ENCODE peak calls at places on chromosomes 13 and 19, in nine cellular contexts. I is PC-3, S is astrocyte of the spinal cord, K is bronchial epithelial cell, M is neural progenitor cell, Y is A549, U is transverse colon, A is A673, B is H7. J is an unnamed sample.

GRCh38 chr13:89969996-89970709 is 1377.3 kb upstream of the MIR17HG start:
- DNase-seq in I (peak), S (peak), K (no peak), M (no peak), Y (no peak), U (no peak), A (no peak), B (no peak), J (no peak)

GRCh38 chr19:3207466-3208242 is 16.8 kb upstream of the CELF5 start:
- DNase-seq in I (no peak), S (peak), K (no peak), M (no peak), Y (no peak), U (no peak), A (peak), B (peak), J (no peak)

GRCh38 chr13:98961204-98962105 is 16.4 kb downstream of the DOCK9 start:
- DNase-seq in I (no peak), S (no peak), K (peak), M (no peak), Y (no peak), U (no peak), A (no peak), B (no peak), J (peak)

GRCh38 chr19:5360003-5360820 is 19.6 kb upstream of the PTPRS start:
- DNase-seq in I (peak), S (no peak), K (no peak), M (no peak), Y (no peak), U (no peak), A (no peak), B (no peak), J (no peak)

GRCh38 chr13:62096652-62097051 is 681.0 kb upstream of the PCDH20 start:
- DNase-seq in I (no peak), S (no peak), K (no peak), M (no peak), Y (no peak), U (no peak), A (no peak), B (no peak), J (no peak)

GRCh38 chr19:41584931-41585330 is 9.0 kb downstream of the CEACAM21 start:
- DNase-seq in I (no peak), S (no peak), K (no peak), M (no peak), Y (no peak), U (no peak), A (no peak), B (no peak), J (no peak)

GRCh38 chr19:31595521-31595920 is 246.3 kb upstream of the TSHZ3 start:
- DNase-seq in I (no peak), S (no peak), K (no peak), M (no peak), Y (no peak), U (no peak), A (no peak), B (no peak), J (no peak)

GRCh38 chr19:3176715-3177501 is 1.7 kb upstream of the S1PR4 start:
- DNase-seq in I (peak), S (peak), K (peak), M (no peak), Y (peak), U (peak), A (peak), B (peak), J (peak)

GRCh38 chr19:41882568-41883462 is at the start of gene ARHGEF1:
- DNase-seq in I (peak), S (no peak), K (no peak), M (peak), Y (no peak), U (peak), A (peak), B (peak), J (peak)

GRCh38 chr19:40424637-40425449 is 949 bp downstream of the SERTAD1 start:
- DNase-seq in I (no peak), S (peak), K (no peak), M (peak), Y (no peak), U (no peak), A (peak), B (no peak), J (no peak)

GRCh38 chr19:10797541-10798256 is 38.3 kb downstream of the TMED1 start:
- DNase-seq in I (no peak), S (no peak), K (no peak), M (no peak), Y (no peak), U (no peak), A (no peak), B (peak), J (no peak)

GRCh38 chr13:27975579-27976361 is 6.7 kb upstream of the CDX2 start:
- DNase-seq in I (no peak), S (no peak), K (no peak), M (peak), Y (no peak), U (peak), A (no peak), B (peak), J (no peak)

GRCh38 chr19:53311044-53311443 is 22.5 kb upstream of the ZNF845 start:
- DNase-seq in I (no peak), S (no peak), K (no peak), M (peak), Y (no peak), U (no peak), A (no peak), B (no peak), J (no peak)

GRCh38 chr13:54492995-54493394 is 1464.4 kb downstream of the OLFM4 start:
- DNase-seq in I (no peak), S (no peak), K (no peak), M (no peak), Y (no peak), U (no peak), A (no peak), B (no peak), J (no peak)

GRCh38 chr19:10086032-10086903 is at the start of gene SHFL:
- DNase-seq in I (peak), S (peak), K (peak), M (peak), Y (no peak), U (peak), A (peak), B (peak), J (peak)

GRCh38 chr13:104414771-104415170 is 1348.6 kb upstream of the SLC10A2 start:
- DNase-seq in I (no peak), S (no peak), K (peak), M (no peak), Y (no peak), U (no peak), A (no peak), B (no peak), J (peak)

GRCh38 chr13:24011266-24011665 is 114.0 kb upstream of the C1QTNF9B start:
- DNase-seq in I (no peak), S (no peak), K (no peak), M (no peak), Y (no peak), U (no peak), A (no peak), B (no peak), J (no peak)

GRCh38 chr19:38693380-38694223 is 46.2 kb downstream of the ACTN4 start:
- DNase-seq in I (peak), S (peak), K (peak), M (peak), Y (peak), U (peak), A (peak), B (peak), J (peak)

GRCh38 chr13:59281453-59281852 is 882.3 kb downstream of the DIAPH3 start:
- DNase-seq in I (no peak), S (no peak), K (no peak), M (no peak), Y (no peak), U (no peak), A (no peak), B (no peak), J (no peak)

GRCh38 chr13:52926971-52927370 is 78.5 kb upstream of the PCDH8 start:
- DNase-seq in I (no peak), S (no peak), K (peak), M (no peak), Y (no peak), U (no peak), A (no peak), B (no peak), J (peak)

GRCh38 chr19:8577247-8577646 is at the start of gene MYO1F:
- DNase-seq in I (no peak), S (no peak), K (no peak), M (no peak), Y (no peak), U (peak), A (no peak), B (peak), J (no peak)

GRCh38 chr13:111861766-111862366 is 205.1 kb upstream of the SOX1 start:
- DNase-seq in I (no peak), S (no peak), K (no peak), M (no peak), Y (no peak), U (no peak), A (peak), B (no peak), J (no peak)

GRCh38 chr13:101082441-101082840 is 333.9 kb downstream of the NALCN start:
- DNase-seq in I (no peak), S (no peak), K (no peak), M (no peak), Y (no peak), U (no peak), A (no peak), B (no peak), J (no peak)

GRCh38 chr13:112894673-112895481 is 74.1 kb upstream of the MCF2L start:
- DNase-seq in I (no peak), S (no peak), K (no peak), M (peak), Y (no peak), U (no peak), A (no peak), B (peak), J (no peak)

GRCh38 chr19:49801966-49802661 is 11.0 kb downstream of the FUZ start:
- DNase-seq in I (no peak), S (peak), K (no peak), M (peak), Y (peak), U (peak), A (peak), B (peak), J (peak)

GRCh38 chr19:29662604-29663404 is 2.5 kb upstream of the PLEKHF1 start:
- DNase-seq in I (peak), S (peak), K (peak), M (no peak), Y (peak), U (peak), A (no peak), B (peak), J (peak)

GRCh38 chr13:75762066-75762937 is 126.2 kb downstream of the LMO7 start:
- DNase-seq in I (peak), S (no peak), K (peak), M (no peak), Y (peak), U (no peak), A (no peak), B (no peak), J (peak)

GRCh38 chr13:98775844-98776598 is 23.5 kb upstream of the SLC15A1 start:
- DNase-seq in I (peak), S (peak), K (peak), M (no peak), Y (peak), U (peak), A (no peak), B (no peak), J (peak)

GRCh38 chr13:98972627-98973026 is 5.2 kb downstream of the DOCK9 start:
- DNase-seq in I (peak), S (peak), K (peak), M (peak), Y (no peak), U (no peak), A (peak), B (no peak), J (peak)

GRCh38 chr19:35689836-35690235 is 14.5 kb upstream of the ZBTB32 start:
- DNase-seq in I (no peak), S (no peak), K (no peak), M (no peak), Y (no peak), U (no peak), A (no peak), B (no peak), J (no peak)

GRCh38 chr13:68440874-68441273 is 1210.7 kb upstream of the PCDH9 start:
- DNase-seq in I (no peak), S (no peak), K (no peak), M (no peak), Y (no peak), U (no peak), A (no peak), B (no peak), J (no peak)

GRCh38 chr19:13537454-13537853 is 31.2 kb upstream of the CACNA1A start:
- DNase-seq in I (no peak), S (no peak), K (no peak), M (peak), Y (no peak), U (no peak), A (peak), B (no peak), J (no peak)

GRCh38 chr13:73025212-73026012 is 33.4 kb upstream of the KLF5 start:
- DNase-seq in I (no peak), S (peak), K (peak), M (no peak), Y (no peak), U (no peak), A (no peak), B (no peak), J (peak)

GRCh38 chr13:29359181-29359580 is 236.3 kb downstream of the SLC7A1 start:
- DNase-seq in I (no peak), S (no peak), K (no peak), M (no peak), Y (no peak), U (no peak), A (no peak), B (no peak), J (no peak)

GRCh38 chr19:28577666-28578065 is 635.3 kb downstream of the UQCRFS1 start:
- DNase-seq in I (no peak), S (no peak), K (no peak), M (no peak), Y (no peak), U (no peak), A (no peak), B (no peak), J (no peak)

GRCh38 chr13:46160474-46161066 is 21.4 kb downstream of the LCP1 start:
- DNase-seq in I (peak), S (peak), K (peak), M (peak), Y (peak), U (no peak), A (peak), B (peak), J (peak)

GRCh38 chr13:82593239-82593638 is 1289.0 kb downstream of the SLITRK1 start:
- DNase-seq in I (no peak), S (no peak), K (no peak), M (no peak), Y (no peak), U (no peak), A (no peak), B (no peak), J (no peak)

GRCh38 chr13:109647046-109647445 is 139.3 kb downstream of the IRS2 start:
- DNase-seq in I (peak), S (peak), K (peak), M (peak), Y (peak), U (no peak), A (peak), B (no peak), J (peak)

GRCh38 chr19:46659151-46660007 is 1.6 kb downstream of the DACT3 start:
- DNase-seq in I (no peak), S (no peak), K (no peak), M (peak), Y (peak), U (peak), A (peak), B (peak), J (no peak)
- H3K4me3 ChIP-seq in I (peak), S (peak), K (no peak), M (peak), Y (peak), U (peak), A (peak), B (peak), J (no peak)

DNA sequence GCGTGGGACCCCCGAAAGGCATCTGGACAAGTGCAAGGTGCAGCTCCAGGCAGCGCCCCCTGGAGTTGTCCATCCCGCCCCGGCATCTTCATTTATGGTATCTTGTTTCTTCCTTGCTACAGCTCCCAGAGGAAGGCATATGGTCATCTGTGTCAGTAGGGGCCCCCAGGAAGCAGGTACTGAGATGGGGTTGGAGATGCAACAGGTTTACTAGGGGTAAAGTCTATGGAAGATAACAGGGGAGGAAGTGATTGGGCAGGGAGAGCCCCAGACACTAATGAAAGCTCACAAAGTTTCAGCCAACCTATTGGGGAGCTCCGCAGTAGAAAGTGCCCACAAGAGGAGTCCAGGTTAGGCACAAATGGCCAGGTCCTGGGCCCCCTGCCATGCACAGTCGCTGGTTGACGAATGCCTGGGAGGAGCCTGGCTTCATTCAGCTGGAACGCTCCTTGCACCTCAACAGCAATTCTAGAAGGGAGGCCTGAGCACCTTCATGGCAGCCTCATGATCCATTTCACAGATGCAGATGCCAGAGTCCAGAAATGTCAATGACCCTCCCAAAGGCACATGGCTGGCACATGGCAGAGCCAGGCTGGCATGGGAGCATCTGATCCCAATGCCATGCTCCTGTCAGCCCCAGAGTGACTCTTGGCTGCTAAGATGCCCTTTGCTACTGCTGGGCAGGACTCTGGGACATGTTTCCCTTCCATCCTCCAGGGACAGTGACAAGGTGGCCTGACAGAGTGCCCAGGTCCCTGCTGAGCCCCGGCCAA is 23.8 kb upstream of the PEPD start:
- DNase-seq in I (no peak), S (no peak), K (no peak), M (no peak), Y (no peak), U (no peak), A (no peak), B (no peak), J (no peak)
- H3K4me3 ChIP-seq in I (no peak), S (no peak), K (no peak), M (no peak), Y (no peak), U (no peak), A (no peak), B (no peak), J (no peak)

GRCh38 chr19:17605761-17606745 is 50.6 kb downstream of the COLGALT1 start:
- DNase-seq in I (peak), S (peak), K (peak), M (peak), Y (peak), U (peak), A (peak), B (peak), J (peak)

GRCh38 chr19:17604372-17605025 is 49.0 kb downstream of the COLGALT1 start:
- DNase-seq in I (no peak), S (no peak), K (no peak), M (no peak), Y (no peak), U (no peak), A (no peak), B (no peak), J (no peak)

GRCh38 chr19:17607936-17608335 is 52.5 kb downstream of the COLGALT1 start:
- DNase-seq in I (no peak), S (no peak), K (no peak), M (no peak), Y (no peak), U (no peak), A (no peak), B (no peak), J (no peak)

GRCh38 chr19:17605117-17605516 is 49.7 kb downstream of the COLGALT1 start:
- DNase-seq in I (no peak), S (no peak), K (no peak), M (no peak), Y (no peak), U (no peak), A (no peak), B (no peak), J (no peak)

GRCh38 chr19:17606786-17607185 is 51.3 kb downstream of the COLGALT1 start:
- DNase-seq in I (no peak), S (no peak), K (no peak), M (peak), Y (no peak), U (no peak), A (no peak), B (peak), J (no peak)
- H3K4me3 ChIP-seq in I (no peak), S (no peak), K (no peak), M (peak), Y (peak), U (no peak), A (peak), B (peak), J (no peak)

DNA sequence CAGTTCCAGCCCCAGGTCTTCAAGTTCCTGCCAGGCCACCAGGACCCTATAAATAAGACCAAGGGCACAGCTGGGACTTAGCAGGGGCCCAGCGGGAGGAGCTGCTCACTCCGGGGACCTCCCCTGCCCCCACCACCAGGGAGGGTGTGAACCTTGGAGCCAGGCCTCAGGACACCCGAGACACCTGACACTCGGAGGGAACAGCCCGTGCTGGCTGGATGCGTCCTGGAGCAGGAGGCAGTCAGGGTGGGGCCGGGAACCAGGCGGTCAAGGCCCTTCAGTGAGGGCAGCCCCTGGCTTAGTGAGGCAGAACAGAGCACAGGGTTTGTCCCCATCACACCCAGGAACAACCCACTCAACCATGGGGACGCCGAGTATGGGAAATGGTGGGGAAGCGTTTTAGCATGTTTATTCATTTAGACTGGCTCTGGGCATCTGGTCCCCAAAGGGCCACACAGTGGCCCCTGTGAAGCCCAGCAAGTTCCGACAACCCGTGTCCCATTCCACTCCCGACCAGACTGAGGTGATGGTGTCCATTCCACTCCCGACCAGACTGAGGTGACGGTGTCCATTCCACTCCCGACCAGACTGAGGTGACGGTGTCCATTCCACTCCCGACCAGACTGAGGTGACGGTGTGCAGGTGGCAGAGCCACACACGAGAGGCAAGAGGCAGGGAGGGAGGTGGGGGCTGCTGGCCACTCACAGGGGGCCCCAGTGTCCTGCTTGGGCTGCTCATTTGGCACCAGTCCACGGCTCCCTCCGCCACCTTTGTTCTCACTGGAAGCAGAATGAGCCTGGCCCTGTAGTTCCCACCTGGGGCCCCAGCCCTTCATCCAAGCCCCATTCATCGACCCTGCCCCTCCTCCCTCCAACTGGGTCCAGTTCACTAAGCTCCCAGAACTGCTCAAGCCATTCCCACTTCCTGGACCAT is 2.2 kb upstream of the MIDN start:
- DNase-seq in I (no peak), S (no peak), K (no peak), M (peak), Y (no peak), U (peak), A (no peak), B (no peak), J (no peak)
- H3K4me3 ChIP-seq in I (no peak), S (no peak), K (no peak), M (no peak), Y (no peak), U (no peak), A (no peak), B (no peak), J (no peak)

GRCh38 chr19:34330116-34330515 is 34.9 kb upstream of the GPI start:
- DNase-seq in I (no peak), S (no peak), K (no peak), M (no peak), Y (no peak), U (no peak), A (no peak), B (no peak), J (no peak)
- H3K4me3 ChIP-seq in I (no peak), S (no peak), K (no peak), M (no peak), Y (no peak), U (no peak), A (no peak), B (no peak), J (no peak)

J was measured in epithelial cell of esophagus.